ENCODE peak calls at places on chromosomes 2 and 18, in ten cellular contexts. Z, N, O, J, Y, W, B, M, U and X are unnamed samples.

GRCh38 chr2:120862254-120863172 is 126.8 kb downstream of the GLI2 start:
- DNase-seq in Z (no peak), B (no peak), W (no peak), J (no peak), Y (no peak), O (no peak), M (peak; percentile 41), N (peak; percentile 73), U (no peak), X (peak; percentile 64)

GRCh38 chr2:47656715-47657600 is 126.0 kb upstream of the MSH6 start:
- DNase-seq in M (no peak), B (no peak), W (no peak), J (no peak), U (no peak), O (no peak), N (peak; percentile 26), Y (no peak), Z (peak; percentile 57), X (no peak)

GRCh38 chr2:240922234-240922981 is 16.3 kb downstream of the CROCC2 start:
- DNase-seq in U (no peak), W (peak; percentile 54), B (peak; percentile 64), O (peak; percentile 27), Y (peak; percentile 30), J (peak; percentile 5), N (peak; percentile 74), Z (no peak), M (no peak), X (peak; percentile 30)

GRCh38 chr2:195559431-195559914 is 97.6 kb upstream of the SLC39A10 start:
- DNase-seq in U (peak; percentile 85), Y (no peak), B (no peak), W (no peak), M (no peak), Z (peak; percentile 97), O (peak; percentile 36), J (peak; percentile 62), N (no peak), X (no peak)

GRCh38 chr2:241762933-241763369 is 13.7 kb upstream of the GAL3ST2 start:
- DNase-seq in N (peak; percentile 68), M (no peak), J (peak; percentile 38), Z (no peak), U (peak; percentile 86), W (no peak), B (no peak), Y (peak; percentile 45), O (no peak), X (no peak)

GRCh38 chr2:239894276-239894675 is 130.9 kb downstream of the NDUFA10 start:
- DNase-seq in U (no peak), Y (no peak), B (no peak), O (no peak), J (no peak), W (peak; percentile 18), N (no peak), M (peak; percentile 7), Z (no peak), X (no peak)

GRCh38 chr2:219598308-219599078 is 836 bp downstream of the STK11IP start:
- DNase-seq in N (no peak), Z (no peak), J (no peak), Y (no peak), W (no peak), U (no peak), O (no peak), M (no peak), B (no peak), X (no peak)

GRCh38 chr18:25144835-25145234 is 207.1 kb downstream of the ZNF521 start:
- DNase-seq in W (peak; percentile 72), B (no peak), M (no peak), Y (no peak), O (peak; percentile 59), N (no peak), U (no peak), Z (no peak), J (no peak), X (no peak)

GRCh38 chr18:72828601-72829000 is 39.2 kb downstream of the NETO1 start:
- DNase-seq in M (no peak), J (no peak), Y (no peak), Z (no peak), U (no peak), B (no peak), O (no peak), W (no peak), N (no peak), X (no peak)

GRCh38 chr2:195318440-195319111 is 338.4 kb upstream of the SLC39A10 start:
- DNase-seq in O (no peak), W (no peak), B (no peak), U (no peak), Z (peak; percentile 65), Y (peak; percentile 48), N (peak; percentile 67), J (peak; percentile 35), M (peak; percentile 48), X (no peak)

GRCh38 chr2:102736174-102736606 is 25.6 kb upstream of the TMEM182 start:
- DNase-seq in J (peak; percentile 58), U (no peak), M (peak; percentile 32), Z (peak; percentile 30), B (peak; percentile 69), N (peak; percentile 92), W (no peak), Y (peak; percentile 64), O (no peak), X (peak; percentile 34)

GRCh38 chr2:240672701-240673190 is 9.9 kb downstream of the AQP12B start:
- DNase-seq in B (no peak), J (no peak), U (no peak), N (peak; percentile 80), M (no peak), O (no peak), Z (no peak), W (no peak), Y (peak; percentile 44), X (no peak)

GRCh38 chr18:61852496-61852895 is 40.3 kb downstream of the RNF152 start:
- DNase-seq in N (peak; percentile 62), W (no peak), U (no peak), O (no peak), Z (no peak), B (no peak), Y (no peak), M (no peak), J (no peak), X (no peak)

GRCh38 chr2:236577481-236578410 is 8.1 kb downstream of the ACKR3 start:
- DNase-seq in J (no peak), W (no peak), U (no peak), M (no peak), Z (no peak), B (no peak), N (no peak), O (peak; percentile 48), Y (no peak), X (no peak)

GRCh38 chr18:55322176-55322735 is 265.7 kb downstream of the TCF4 start:
- DNase-seq in B (peak; percentile 89), U (no peak), J (peak; percentile 75), Y (peak; percentile 77), O (peak; percentile 93), W (peak; percentile 86), M (peak; percentile 91), Z (peak; percentile 70), N (peak; percentile 82), X (peak; percentile 87)

GRCh38 chr18:73235921-73236320 is 368.1 kb upstream of the NETO1 start:
- DNase-seq in U (no peak), M (no peak), Y (no peak), B (no peak), Z (no peak), J (no peak), W (no peak), N (no peak), O (no peak), X (no peak)

GRCh38 chr18:22813648-22814328 is 119.3 kb upstream of the RBBP8 start:
- DNase-seq in W (no peak), O (no peak), U (no peak), J (no peak), N (no peak), M (no peak), B (no peak), Z (peak; percentile 33), Y (peak; percentile 43), X (no peak)
- TF ChIP-seq CTCF in W (no peak), O (peak; percentile 68), U (peak; percentile 27), J (peak; percentile 41), N (peak; percentile 72), M (no peak), B (peak; percentile 65), Z (peak; percentile 77), Y (peak; percentile 65), X (peak; percentile 35)

GRCh38 chr2:109436635-109437225 is 177.0 kb downstream of the SEPTIN10 start:
- DNase-seq in N (no peak), B (no peak), M (no peak), U (no peak), Z (no peak), J (no peak), O (no peak), Y (no peak), W (no peak), X (peak; percentile 29)

GRCh38 chr2:109438146-109438545 is 175.6 kb downstream of the SEPTIN10 start:
- DNase-seq in M (no peak), W (no peak), U (no peak), B (no peak), Y (no peak), Z (no peak), J (no peak), O (no peak), N (peak; percentile 30), X (no peak)

GRCh38 chr2:109438773-109439191 is 175.0 kb downstream of the SEPTIN10 start:
- DNase-seq in O (peak; percentile 82), N (peak; percentile 94), Z (no peak), B (no peak), J (no peak), Y (peak; percentile 7), U (no peak), M (no peak), W (peak; percentile 68), X (peak; percentile 66)

GRCh38 chr2:109435866-109436634 is 177.7 kb downstream of the SEPTIN10 start:
- DNase-seq in U (no peak), J (no peak), Z (no peak), Y (no peak), B (no peak), W (peak; percentile 74), N (peak; percentile 93), M (no peak), O (peak; percentile 93), X (peak; percentile 24)

GRCh38 chr2:109437325-109438090 is 176.3 kb downstream of the SEPTIN10 start:
- DNase-seq in M (no peak), U (no peak), Y (no peak), N (peak; percentile 5), J (peak; percentile 15), Z (no peak), W (no peak), B (no peak), O (no peak), X (no peak)
- H3K4me1 ChIP-seq in M (no peaks in the 10 kb centered on the region), U (no peaks in the 10 kb centered on the region), Y (no peaks in the 10 kb centered on the region), N (peaks cover 24% of the 10 kb centered on the region), J (no peaks in the 10 kb centered on the region), Z (no peaks in the 10 kb centered on the region), W (no peaks in the 10 kb centered on the region), B (no peaks in the 10 kb centered on the region), O (peaks cover 42% of the 10 kb centered on the region), X (peaks cover 3% of the 10 kb centered on the region)

GRCh38 chr18:9661564-9661963 is 46.5 kb upstream of the RAB31 start:
- DNase-seq in U (no peak), O (no peak), Y (peak; percentile 23), J (no peak), Z (no peak), M (no peak), W (no peak), B (no peak), N (peak; percentile 73), X (no peak)
- TF ChIP-seq CTCF in U (no peak), O (no peak), Y (peak; percentile 56), J (no peak), Z (no peak), M (no peak), W (no peak), B (no peak), N (peak; percentile 65), X (no peak)

GRCh38 chr2:237711458-237712150 is 84.2 kb downstream of the LRRFIP1 start:
- DNase-seq in N (peak; percentile 59), Y (no peak), Z (no peak), J (no peak), O (no peak), U (peak; percentile 6), W (peak; percentile 50), B (no peak), M (no peak), X (no peak)
- H3K4me1 ChIP-seq in N (peaks cover 13% of the 10 kb centered on the region), Y (peaks cover 23% of the 10 kb centered on the region), Z (peaks cover 10% of the 10 kb centered on the region), J (peaks cover 31% of the 10 kb centered on the region), O (peaks cover 80% of the 10 kb centered on the region), U (peaks cover 29% of the 10 kb centered on the region), W (no peaks in the 10 kb centered on the region), B (peaks cover 9% of the 10 kb centered on the region), M (no peaks in the 10 kb centered on the region), X (peaks cover 53% of the 10 kb centered on the region)